ENCODE peak calls at places on chromosomes 7 and 10, in seven cellular contexts. T is Panc1; D is breast epithelium; B is stimulated activated CD8-positive, alpha-beta memory T cell treated with anti-CD3 and anti-CD28 coated beads, Interleukin-12 subunit alpha, Interleukin-12 subunit beta, amount 100 ng/mL, for 1 hour; L is aorta; Y is GM04503; S is brain microvascular endothelial cell. J is an unnamed sample.

GRCh38 chr10:28937959-28938358 is 260.6 kb downstream of the BAMBI start:
- DNase-seq in T (no peak), D (no peak), B (no peak), L (no peak), Y (no peak), S (no peak), J (no peak)

GRCh38 chr10:106972381-106972780 is 192.1 kb downstream of the SORCS1 start:
- DNase-seq in T (no peak), D (no peak), B (no peak), L (no peak), Y (no peak), S (no peak), J (no peak)

GRCh38 chr7:46680147-46680546 is 759.1 kb upstream of the IGFBP3 start:
- DNase-seq in T (no peak), D (no peak), B (no peak), L (no peak), Y (no peak), S (no peak), J (no peak)

GRCh38 chr7:113015038-113015645 is 71.5 kb downstream of the GPR85 start:
- DNase-seq in T (no peak), D (no peak), B (no peak), L (no peak), Y (no peak), S (peak), J (peak)

GRCh38 chr7:4888161-4888560 is 4.6 kb upstream of the RADIL start:
- DNase-seq in T (no peak), D (no peak), B (no peak), L (no peak), Y (no peak), S (no peak), J (peak)

GRCh38 chr10:63666836-63667383 is 145.7 kb downstream of the REEP3 start:
- DNase-seq in T (no peak), D (no peak), B (no peak), L (no peak), Y (peak), S (peak), J (no peak)

GRCh38 chr7:134298902-134299683 is 17.6 kb downstream of the SLC35B4 start:
- DNase-seq in T (no peak), D (no peak), B (no peak), L (no peak), Y (no peak), S (no peak), J (no peak)

GRCh38 chr7:22109761-22110160 is 164.1 kb upstream of the CDCA7L start:
- DNase-seq in T (no peak), D (no peak), B (no peak), L (peak), Y (no peak), S (peak), J (peak)

GRCh38 chr10:79239930-79240713 is 107.1 kb upstream of the PPIF start:
- DNase-seq in T (no peak), D (no peak), B (no peak), L (no peak), Y (no peak), S (no peak), J (no peak)

GRCh38 chr10:71766717-71767419 is 6.5 kb downstream of the VSIR start:
- DNase-seq in T (peak), D (no peak), B (no peak), L (peak), Y (peak), S (peak), J (peak)

GRCh38 chr10:15201589-15202300 is 33.3 kb upstream of the NMT2 start:
- DNase-seq in T (no peak), D (no peak), B (no peak), L (no peak), Y (no peak), S (peak), J (no peak)

GRCh38 chr10:15035385-15036301 is 8.1 kb upstream of the OLAH start:
- DNase-seq in T (no peak), D (no peak), B (no peak), L (peak), Y (no peak), S (peak), J (no peak)

GRCh38 chr10:454860-455259 is 234.6 kb downstream of the DIP2C start:
- DNase-seq in T (peak), D (no peak), B (no peak), L (peak), Y (peak), S (peak), J (peak)

GRCh38 chr7:151485006-151485732 is 34.5 kb downstream of the RHEB start:
- DNase-seq in T (no peak), D (no peak), B (no peak), L (no peak), Y (peak), S (peak), J (no peak)

GRCh38 chr7:16960566-16960965 is 78.8 kb upstream of the AGR3 start:
- DNase-seq in T (no peak), D (no peak), B (no peak), L (no peak), Y (no peak), S (no peak), J (no peak)

GRCh38 chr7:30423793-30424505 is 54.6 kb downstream of the NOD1 start:
- DNase-seq in T (no peak), D (no peak), B (no peak), L (no peak), Y (no peak), S (no peak), J (no peak)

GRCh38 chr10:46268076-46268881 is 18.5 kb upstream of the ANTXRL start:
- DNase-seq in T (no peak), D (no peak), B (peak), L (no peak), Y (no peak), S (no peak), J (no peak)

GRCh38 chr7:130351664-130352015 is 7.0 kb downstream of the CPA5 start:
- DNase-seq in T (no peak), D (no peak), B (no peak), L (peak), Y (no peak), S (no peak), J (no peak)

GRCh38 chr10:9510626-9511025 is 1456.1 kb downstream of the GATA3 start:
- DNase-seq in T (no peak), D (no peak), B (no peak), L (no peak), Y (no peak), S (no peak), J (no peak)

GRCh38 chr10:62454696-62455451 is 80.7 kb downstream of the ZNF365 start:
- DNase-seq in T (no peak), D (no peak), B (no peak), L (no peak), Y (peak), S (peak), J (peak)

GRCh38 chr7:89618269-89618668 is 536.0 kb upstream of the STEAP1 start:
- DNase-seq in T (no peak), D (no peak), B (no peak), L (no peak), Y (no peak), S (no peak), J (no peak)

GRCh38 chr7:77565917-77566316 is 28.8 kb downstream of the PTPN12 start:
- DNase-seq in T (no peak), D (no peak), B (no peak), L (no peak), Y (no peak), S (peak), J (no peak)

GRCh38 chr7:29881724-29882123 is 75.4 kb downstream of the WIPF3 start:
- DNase-seq in T (no peak), D (no peak), B (no peak), L (no peak), Y (no peak), S (no peak), J (no peak)

GRCh38 chr7:98400538-98401427 is at the start of gene BAIAP2L1:
- DNase-seq in T (peak), D (peak), B (peak), L (peak), Y (no peak), S (peak), J (peak)

GRCh38 chr10:124155781-124156401 is 62.5 kb upstream of the CHST15 start:
- DNase-seq in T (no peak), D (no peak), B (no peak), L (peak), Y (no peak), S (no peak), J (no peak)

GRCh38 chr7:54839538-54840213 is 80.7 kb upstream of the SEC61G start:
- DNase-seq in T (no peak), D (no peak), B (no peak), L (peak), Y (no peak), S (peak), J (peak)

GRCh38 chr7:137716061-137716460 is 130.7 kb downstream of the DGKI start:
- DNase-seq in T (no peak), D (no peak), B (no peak), L (no peak), Y (no peak), S (no peak), J (no peak)

GRCh38 chr7:155802906-155803417 is 9.3 kb downstream of the SHH start:
- DNase-seq in T (no peak), D (no peak), B (no peak), L (peak), Y (no peak), S (no peak), J (no peak)

GRCh38 chr7:123432601-123433000 is 101.8 kb downstream of the IQUB start:
- DNase-seq in T (no peak), D (no peak), B (no peak), L (no peak), Y (no peak), S (no peak), J (no peak)

GRCh38 chr7:54292171-54292925 is 249.8 kb upstream of the VSTM2A start:
- DNase-seq in T (no peak), D (no peak), B (no peak), L (no peak), Y (no peak), S (no peak), J (no peak)

GRCh38 chr10:15352818-15353217 is 18.3 kb downstream of the FAM171A1 start:
- DNase-seq in T (no peak), D (no peak), B (no peak), L (no peak), Y (no peak), S (no peak), J (no peak)

GRCh38 chr10:131899695-131900349 is 986 bp upstream of the PPP2R2D start:
- DNase-seq in T (no peak), D (no peak), B (no peak), L (no peak), Y (no peak), S (no peak), J (no peak)

GRCh38 chr10:34766256-34766580 is 48.9 kb downstream of the PARD3 start:
- DNase-seq in T (no peak), D (no peak), B (no peak), L (no peak), Y (no peak), S (no peak), J (no peak)

GRCh38 chr10:43316988-43317387 is 50.1 kb upstream of the RASGEF1A start:
- DNase-seq in T (no peak), D (no peak), B (no peak), L (no peak), Y (no peak), S (no peak), J (no peak)

GRCh38 chr7:151378011-151378410 is 31.8 kb downstream of the WDR86 start:
- DNase-seq in T (no peak), D (no peak), B (no peak), L (peak), Y (no peak), S (no peak), J (no peak)